ENCODE peak calls at places on chromosomes 5 and 9, in nine cellular contexts. E, G, O, N, H, R, F, D and M are unnamed samples.

GRCh38 chr5:60961685-60962084 is 16.7 kb downstream of the NDUFAF2 start:
- DNase-seq in G (no peak), E (no peak), H (peak), R (no peak), N (no peak), O (no peak), D (peak), F (peak), M (peak)

GRCh38 chr5:89596821-89597220 is 713.8 kb upstream of the MEF2C start:
- DNase-seq in F (no peak), E (no peak), G (no peak), O (no peak), D (no peak), R (no peak), H (no peak), N (no peak), M (no peak)

GRCh38 chr5:36378551-36378950 is 76.8 kb upstream of the RANBP3L start:
- DNase-seq in D (no peak), R (no peak), H (no peak), E (peak), N (no peak), F (peak), O (no peak), G (no peak), M (peak)

GRCh38 chr5:7876867-7877266 is 7.9 kb downstream of the MTRR start:
- DNase-seq in G (no peak), H (peak), E (peak), O (no peak), F (peak), D (peak), N (no peak), R (no peak), M (peak)

GRCh38 chr5:1662559-1663043 is 137.0 kb downstream of the MRPL36 start:
- DNase-seq in N (no peak), H (no peak), R (no peak), F (no peak), G (no peak), D (no peak), O (peak), E (no peak), M (no peak)

GRCh38 chr9:124060844-124061605 is 49.5 kb downstream of the LHX2 start:
- DNase-seq in G (no peak), H (no peak), O (no peak), R (no peak), N (no peak), E (no peak), D (no peak), F (no peak), M (no peak)

GRCh38 chr5:54324651-54325271 is 14.4 kb upstream of the ARL15 start:
- DNase-seq in D (no peak), O (no peak), G (no peak), E (no peak), N (no peak), H (no peak), R (no peak), F (no peak), M (no peak)

GRCh38 chr5:87541033-87541432 is 128.3 kb upstream of the CCNH start:
- DNase-seq in N (peak), R (peak), E (peak), D (peak), F (peak), H (peak), G (no peak), O (no peak), M (peak)

GRCh38 chr5:172870261-172870806 is 36.3 kb downstream of the ERGIC1 start:
- DNase-seq in E (peak), D (peak), R (peak), O (no peak), G (peak), F (peak), H (peak), N (peak), M (peak)

GRCh38 chr5:176416123-176416924 is at the start of gene CLTB:
- DNase-seq in R (peak), H (peak), F (peak), O (peak), D (peak), N (peak), E (peak), G (no peak), M (peak)

GRCh38 chr9:3912817-3913216 is 387.0 kb upstream of the RFX3 start:
- DNase-seq in F (peak), H (peak), R (no peak), E (no peak), G (peak), O (no peak), N (no peak), D (peak), M (peak)

GRCh38 chr5:130992095-130992494 is 173.0 kb downstream of the HINT1 start:
- DNase-seq in G (peak), F (peak), E (peak), H (peak), N (no peak), O (no peak), R (no peak), D (no peak), M (peak)

GRCh38 chr5:177131711-177132503 is 1.7 kb upstream of the NSD1 start:
- DNase-seq in F (no peak), G (no peak), N (peak), H (peak), O (no peak), R (no peak), D (no peak), E (no peak), M (no peak)

GRCh38 chr9:111842313-111842712 is 47.6 kb upstream of the SHOC1 start:
- DNase-seq in R (no peak), O (no peak), D (no peak), N (no peak), E (no peak), F (no peak), H (peak), G (no peak), M (no peak)

GRCh38 chr5:84149094-84149493 is 235.6 kb downstream of the EDIL3 start:
- DNase-seq in E (no peak), H (no peak), N (no peak), R (no peak), F (no peak), O (no peak), G (no peak), D (no peak), M (no peak)

GRCh38 chr5:2387224-2388004 is 364.1 kb downstream of the IRX2 start:
- DNase-seq in E (no peak), O (peak), G (no peak), N (no peak), R (no peak), D (peak), H (no peak), F (no peak), M (no peak)

GRCh38 chr9:129776566-129776937 is 23.7 kb upstream of the PTGES start:
- DNase-seq in O (no peak), H (peak), E (no peak), R (no peak), D (peak), N (no peak), F (peak), G (no peak), M (peak)

GRCh38 chr5:16108418-16108817 is 71.2 kb downstream of the MARCHF11 start:
- DNase-seq in D (no peak), N (no peak), H (no peak), E (no peak), F (no peak), O (no peak), R (no peak), G (no peak), M (no peak)

GRCh38 chr9:114856942-114857315 is 51.1 kb upstream of the TNFSF15 start:
- DNase-seq in F (peak), O (no peak), N (no peak), D (no peak), R (no peak), E (no peak), H (no peak), G (no peak), M (peak)

GRCh38 chr9:69996947-69997346 is 46.7 kb upstream of the MAMDC2 start:
- DNase-seq in R (no peak), G (no peak), E (no peak), O (no peak), F (no peak), H (peak), N (peak), D (no peak), M (peak)

GRCh38 chr5:120655828-120656435 is 191.8 kb downstream of the PRR16 start:
- DNase-seq in D (peak), G (no peak), R (no peak), H (peak), F (peak), N (peak), O (no peak), E (peak), M (no peak)

GRCh38 chr9:2764371-2764770 is 47.1 kb downstream of the KCNV2 start:
- DNase-seq in N (no peak), G (no peak), H (no peak), D (peak), F (peak), R (no peak), E (no peak), O (no peak), M (no peak)

GRCh38 chr9:68629042-68629441 is 76.0 kb upstream of the PIP5K1B start:
- DNase-seq in O (no peak), F (no peak), N (peak), R (no peak), D (no peak), H (no peak), E (no peak), G (no peak), M (no peak)

DNA sequence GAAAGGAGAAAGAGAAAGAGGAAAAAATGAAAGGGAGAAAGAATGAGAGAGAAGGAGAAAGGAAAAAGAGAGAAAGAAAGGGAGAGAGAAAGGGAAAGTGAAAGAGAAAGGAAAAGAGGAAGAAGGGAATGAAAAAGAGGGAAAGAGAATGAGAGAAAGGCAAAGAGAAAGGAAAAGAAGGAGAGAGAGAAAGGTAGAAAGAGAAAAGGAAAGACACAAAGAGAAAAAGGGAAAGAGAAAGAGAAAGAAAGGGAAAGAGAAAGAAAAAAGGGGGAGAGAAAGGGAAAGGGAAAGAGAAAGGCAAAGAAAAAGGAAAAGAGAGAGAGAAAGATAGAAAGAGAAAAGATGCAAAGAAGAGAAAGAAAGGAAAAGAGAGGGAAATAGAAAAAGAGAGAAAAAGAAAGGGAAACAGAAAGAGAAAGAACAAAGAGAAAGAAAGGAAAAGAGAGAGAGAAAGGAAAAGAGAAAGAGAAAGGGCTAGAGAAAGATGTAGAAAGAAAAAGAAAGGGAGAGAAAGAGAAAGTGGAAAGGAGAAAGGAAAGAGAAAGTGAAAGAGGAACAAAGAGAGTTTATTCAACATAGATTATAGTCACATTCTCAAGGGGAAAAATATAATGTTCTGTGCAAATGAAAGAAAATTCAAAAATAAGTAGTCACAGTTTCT is 165.2 kb downstream of the TMEM38B start:
- DNase-seq in F (no peak), R (no peak), E (no peak), D (no peak), O (no peak), N (no peak), H (no peak), G (no peak), M (no peak)
- TF ChIP-seq CTCF in F (no peak), R (no peak), E (no peak), D (no peak), O (no peak), N (no peak), H (no peak), G (no peak), M (no peak)

GRCh38 chr9:34069831-34070230 is 21.1 kb upstream of the UBAP2 start:
- DNase-seq in R (no peak), G (no peak), N (no peak), F (no peak), D (no peak), H (no peak), E (peak), O (no peak), M (no peak)

GRCh38 chr9:34070601-34071340 is 22.1 kb upstream of the UBAP2 start:
- DNase-seq in R (no peak), F (no peak), G (no peak), N (no peak), O (no peak), D (no peak), H (no peak), E (peak), M (no peak)

GRCh38 chr9:34072868-34073590 is 24.3 kb upstream of the UBAP2 start:
- DNase-seq in R (peak), E (peak), D (peak), G (peak), F (peak), N (peak), O (no peak), H (peak), M (peak)

DNA sequence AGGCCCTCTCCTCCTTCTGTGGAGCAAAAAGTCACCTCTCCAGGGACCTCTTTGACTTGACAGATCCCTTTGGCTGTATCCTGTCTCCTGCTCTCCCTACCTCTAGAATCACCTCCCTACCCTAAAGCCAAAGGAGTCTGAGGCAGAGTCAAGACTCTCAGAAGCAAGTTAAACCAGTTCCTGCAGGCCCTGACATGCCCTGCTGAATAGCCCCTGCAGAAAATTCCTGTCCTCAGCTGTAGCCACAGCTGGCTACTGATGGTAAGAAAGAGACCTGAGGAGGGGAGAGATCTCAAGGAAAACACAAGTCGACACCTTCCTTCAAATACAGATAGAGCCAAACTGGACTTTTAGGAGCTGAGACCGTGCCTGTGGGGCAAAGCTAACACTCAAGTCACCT is 23.7 kb upstream of the UBAP2 start:
- DNase-seq in G (no peak), F (no peak), O (no peak), R (no peak), E (peak), N (no peak), D (no peak), H (no peak), M (no peak)
- H3K4me3 ChIP-seq in G (no peak), F (no peak), O (no peak), R (no peak), E (no peak), N (no peak), D (no peak), H (no peak), M (no peak)

GRCh38 chr5:140857987-140858240 is 2.2 kb downstream of the PCDHA10 start:
- DNase-seq in G (no peak), H (no peak), O (no peak), D (no peak), E (no peak), R (no peak), N (no peak), F (no peak), M (no peak)

GRCh38 chr5:140857177-140857986 is 1.7 kb downstream of the PCDHA10 start:
- DNase-seq in E (no peak), H (no peak), O (no peak), D (no peak), F (no peak), N (no peak), G (no peak), R (no peak), M (no peak)

DNA sequence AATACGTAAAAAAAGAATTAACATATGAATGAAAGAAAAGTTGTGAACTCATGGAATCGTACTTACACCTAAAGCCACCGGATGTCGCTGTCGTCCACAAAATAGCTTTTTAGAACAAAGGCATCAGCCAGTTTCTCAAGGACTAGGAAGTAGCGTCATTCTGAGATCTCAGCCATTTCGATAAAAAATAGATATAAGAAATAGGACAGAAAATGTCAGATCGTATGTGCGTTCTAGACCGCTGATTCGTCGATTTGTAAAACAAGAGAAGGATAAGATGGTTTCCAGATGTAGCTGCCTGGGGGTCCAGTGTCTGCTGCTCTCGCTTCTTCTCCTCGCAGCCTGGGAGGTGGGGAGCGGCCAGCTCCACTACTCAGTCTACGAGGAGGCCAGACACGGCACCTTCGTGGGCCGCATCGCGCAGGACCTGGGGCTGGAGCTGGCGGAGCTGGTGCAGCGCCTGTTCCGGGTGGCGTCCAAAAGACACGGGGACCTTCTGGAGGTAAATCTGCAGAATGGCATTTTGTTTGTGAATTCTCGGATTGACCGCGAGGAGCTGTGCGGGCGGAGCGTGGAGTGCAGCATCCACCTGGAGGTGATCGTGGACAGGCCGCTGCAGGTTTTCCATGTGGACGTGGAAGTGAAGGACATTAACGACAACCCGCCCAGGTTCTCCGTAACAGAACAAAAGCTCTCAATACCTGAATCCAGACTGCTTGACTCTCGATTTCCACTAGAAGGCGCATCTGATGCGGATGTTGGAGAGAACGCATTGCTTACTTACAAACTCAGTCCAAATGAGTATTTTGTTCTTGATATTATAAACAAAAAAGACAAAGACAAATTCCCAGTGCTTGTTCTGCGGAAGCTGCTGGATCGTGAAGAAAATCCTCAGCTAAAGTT is at the start of gene PCDHA10:
- DNase-seq in G (no peak), O (no peak), F (no peak), D (no peak), R (no peak), N (no peak), H (no peak), E (no peak), M (no peak)
- TF ChIP-seq CTCF in G (no peak), O (no peak), F (no peak), D (no peak), R (no peak), N (peak), H (no peak), E (no peak), M (no peak)

GRCh38 chr9:134880484-134881312 is at the start of gene FCN2:
- DNase-seq in O (peak), R (no peak), F (no peak), E (no peak), G (no peak), N (no peak), D (no peak), H (no peak), M (no peak)
- H3K4me3 ChIP-seq in O (no peak), R (no peak), F (no peak), E (no peak), G (no peak), N (no peak), D (no peak), H (no peak), M (no peak)

DNA sequence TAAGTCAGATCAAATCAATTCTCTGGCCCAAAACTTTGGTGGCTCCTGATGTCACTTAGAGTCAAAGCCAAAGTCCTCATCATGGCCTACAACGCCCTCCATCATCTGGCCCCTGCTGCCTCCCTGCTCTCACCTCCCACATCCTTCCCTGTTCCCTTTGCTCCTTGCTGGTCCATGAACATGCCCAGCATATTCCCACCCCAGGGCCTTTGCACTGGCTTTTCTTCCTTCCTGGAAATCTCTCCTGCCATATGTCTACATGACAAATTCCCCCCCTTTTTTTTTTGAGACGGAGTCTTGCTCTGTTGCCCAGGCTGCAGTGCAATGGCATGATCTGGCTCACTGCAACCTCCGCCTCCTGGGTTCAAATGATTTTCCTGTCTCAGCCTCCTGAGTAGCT is 11.1 kb upstream of the PSD2 start:
- DNase-seq in N (no peak), R (no peak), O (no peak), E (no peak), D (no peak), H (no peak), G (no peak), F (no peak), M (no peak)
- TF ChIP-seq CTCF in N (no peak), R (no peak), O (no peak), E (no peak), D (no peak), H (no peak), G (no peak), F (no peak), M (no peak)

DNA sequence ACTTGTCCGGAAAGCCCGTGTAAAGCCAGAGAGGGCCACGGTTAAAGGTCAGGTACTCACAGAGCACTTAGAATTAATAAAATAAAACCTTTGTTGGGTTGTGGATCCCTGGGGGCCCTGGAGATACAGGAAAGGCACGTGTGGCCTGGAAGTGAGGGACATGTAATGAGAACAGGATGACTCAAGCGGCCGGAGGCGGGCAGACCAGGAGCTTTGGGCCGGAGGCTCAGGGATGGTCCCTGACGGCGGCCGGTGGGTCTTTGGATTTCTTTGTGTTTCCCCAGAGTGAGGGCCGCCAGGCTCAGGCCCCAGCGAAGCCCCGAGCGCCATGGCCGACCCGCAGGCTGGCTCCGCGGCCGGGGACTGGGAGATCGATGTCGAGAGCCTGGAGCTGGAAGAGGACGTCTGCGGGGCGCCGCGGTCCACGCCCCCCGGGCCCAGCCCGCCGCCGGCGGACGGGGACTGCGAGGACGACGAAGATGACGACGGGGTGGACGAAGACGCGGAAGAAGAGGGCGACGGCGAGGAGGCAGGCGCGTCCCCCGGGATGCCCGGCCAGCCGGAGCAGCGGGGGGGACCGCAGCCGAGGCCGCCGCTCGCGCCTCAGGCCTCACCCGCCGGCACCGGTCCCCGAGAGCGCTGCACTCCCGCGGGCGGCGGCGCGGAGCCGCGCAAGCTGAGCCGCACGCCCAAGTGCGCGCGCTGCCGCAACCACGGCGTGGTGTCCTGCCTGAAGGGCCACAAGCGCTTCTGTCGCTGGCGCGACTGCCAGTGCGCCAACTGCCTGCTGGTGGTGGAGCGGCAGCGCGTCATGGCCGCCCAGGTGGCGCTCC is 1.3 kb downstream of the DMRT2 start:
- DNase-seq in O (peak), D (no peak), E (peak), F (peak), N (peak), G (no peak), H (no peak), R (no peak), M (peak)
- H3K4me3 ChIP-seq in O (peak), D (no peak), E (peak), F (no peak), N (peak), G (peak), H (peak), R (no peak), M (peak)

GRCh38 chr5:119578937-119579336 is 50.4 kb upstream of the FAM170A start:
- DNase-seq in R (no peak), O (no peak), G (no peak), F (peak), D (peak), E (peak), N (peak), H (peak), M (peak)
- TF ChIP-seq CTCF in R (peak), O (no peak), G (no peak), F (no peak), D (peak), E (peak), N (no peak), H (no peak), M (no peak)

GRCh38 chr5:74576941-74577456 is 63.5 kb downstream of the ENC1 start:
- DNase-seq in N (no peak), E (no peak), H (peak), G (peak), R (no peak), F (peak), D (peak), O (no peak), M (peak)
- H3K4me3 ChIP-seq in N (no peak), E (no peak), H (no peak), G (no peak), R (no peak), F (no peak), D (no peak), O (no peak), M (no peak)